ENCODE peak calls at places on chromosomes 4 and X, in six cellular contexts. One of them, this sample, is unnamed.

GRCh38 chr4:7761720-7762119 is 177.9 kb downstream of the AFAP1 start:
- DNase-seq in suprapubic skin: peak
- DNase-seq in transverse colon: peak
- DNase-seq in SK-N-SH: peak
- DNase-seq in tibial nerve: peak
- DNase-seq in stomach: peak
- DNase-seq in this sample: peak

GRCh38 chrX:148133099-148133725 is 152.1 kb downstream of the FMR1NB start:
- DNase-seq in tibial nerve: no peak
- DNase-seq in SK-N-SH: no peak
- DNase-seq in suprapubic skin: no peak
- DNase-seq in stomach: no peak
- DNase-seq in transverse colon: no peak
- DNase-seq in this sample: no peak

GRCh38 chr4:88792821-88793220 is 95.2 kb upstream of the NAP1L5 start:
- DNase-seq in transverse colon: no peak
- DNase-seq in SK-N-SH: no peak
- DNase-seq in tibial nerve: no peak
- DNase-seq in stomach: no peak
- DNase-seq in suprapubic skin: no peak
- DNase-seq in this sample: no peak

GRCh38 chr4:164251257-164251656 is 502.7 kb upstream of the SMIM31 start:
- DNase-seq in tibial nerve: no peak
- DNase-seq in transverse colon: no peak
- DNase-seq in suprapubic skin: no peak
- DNase-seq in stomach: no peak
- DNase-seq in SK-N-SH: no peak
- DNase-seq in this sample: no peak

GRCh38 chr4:175386776-175387507 is 425.1 kb downstream of the GPM6A start:
- DNase-seq in tibial nerve: no peak
- DNase-seq in transverse colon: no peak
- DNase-seq in stomach: no peak
- DNase-seq in suprapubic skin: no peak
- DNase-seq in SK-N-SH: no peak
- DNase-seq in this sample: no peak

GRCh38 chr4:152460488-152460887 is 75.4 kb downstream of the FBXW7 start:
- DNase-seq in SK-N-SH: no peak
- DNase-seq in suprapubic skin: no peak
- DNase-seq in stomach: no peak
- DNase-seq in transverse colon: no peak
- DNase-seq in tibial nerve: no peak
- DNase-seq in this sample: no peak

GRCh38 chr4:92121099-92121498 is 182.7 kb upstream of the GRID2 start:
- DNase-seq in transverse colon: no peak
- DNase-seq in stomach: peak
- DNase-seq in suprapubic skin: no peak
- DNase-seq in SK-N-SH: no peak
- DNase-seq in tibial nerve: no peak
- DNase-seq in this sample: no peak

GRCh38 chr4:3808597-3808996 is 42.4 kb downstream of the ADRA2C start:
- DNase-seq in SK-N-SH: no peak
- DNase-seq in suprapubic skin: no peak
- DNase-seq in transverse colon: no peak
- DNase-seq in stomach: no peak
- DNase-seq in tibial nerve: no peak
- DNase-seq in this sample: no peak

GRCh38 chr4:8332038-8332857 is 62.7 kb downstream of the HTRA3 start:
- DNase-seq in suprapubic skin: peak
- DNase-seq in stomach: peak
- DNase-seq in transverse colon: peak
- DNase-seq in SK-N-SH: no peak
- DNase-seq in tibial nerve: no peak
- DNase-seq in this sample: no peak

GRCh38 chr4:1984406-1985191 is 24.2 kb downstream of the NELFA start:
- DNase-seq in SK-N-SH: peak
- DNase-seq in stomach: no peak
- DNase-seq in suprapubic skin: peak
- DNase-seq in transverse colon: no peak
- DNase-seq in tibial nerve: no peak
- DNase-seq in this sample: no peak

GRCh38 chr4:100986360-100986868 is 360.9 kb downstream of the PPP3CA start:
- DNase-seq in transverse colon: no peak
- DNase-seq in tibial nerve: no peak
- DNase-seq in suprapubic skin: no peak
- DNase-seq in stomach: no peak
- DNase-seq in SK-N-SH: no peak
- DNase-seq in this sample: no peak

GRCh38 chr4:29046716-29047115 is 1673.5 kb upstream of the PCDH7 start:
- DNase-seq in suprapubic skin: no peak
- DNase-seq in transverse colon: no peak
- DNase-seq in stomach: no peak
- DNase-seq in SK-N-SH: no peak
- DNase-seq in tibial nerve: no peak
- DNase-seq in this sample: no peak

GRCh38 chr4:3475041-3475712 is 12.1 kb downstream of the DOK7 start:
- DNase-seq in tibial nerve: no peak
- DNase-seq in SK-N-SH: no peak
- DNase-seq in stomach: no peak
- DNase-seq in transverse colon: no peak
- DNase-seq in suprapubic skin: no peak
- DNase-seq in this sample: no peak

GRCh38 chr4:7429601-7430078 is 5.1 kb downstream of the PSAPL1 start:
- DNase-seq in transverse colon: no peak
- DNase-seq in SK-N-SH: peak
- DNase-seq in stomach: peak
- DNase-seq in tibial nerve: no peak
- DNase-seq in suprapubic skin: peak
- DNase-seq in this sample: peak

GRCh38 chr4:82500106-82500738 is 61.6 kb downstream of the TMEM150C start:
- DNase-seq in SK-N-SH: no peak
- DNase-seq in transverse colon: no peak
- DNase-seq in suprapubic skin: no peak
- DNase-seq in tibial nerve: no peak
- DNase-seq in stomach: no peak
- DNase-seq in this sample: no peak

GRCh38 chrX:47231167-47231566 is 1.6 kb upstream of the USP11 start:
- DNase-seq in stomach: no peak
- DNase-seq in SK-N-SH: no peak
- DNase-seq in suprapubic skin: no peak
- DNase-seq in tibial nerve: no peak
- DNase-seq in transverse colon: no peak
- DNase-seq in this sample: no peak

GRCh38 chr4:113878718-113879117 is 100.7 kb downstream of the ARSJ start:
- DNase-seq in transverse colon: no peak
- DNase-seq in suprapubic skin: no peak
- DNase-seq in SK-N-SH: peak
- DNase-seq in stomach: no peak
- DNase-seq in tibial nerve: no peak
- DNase-seq in this sample: no peak

GRCh38 chr4:55311792-55312490 is 34.1 kb upstream of the SRD5A3 start:
- DNase-seq in suprapubic skin: no peak
- DNase-seq in stomach: no peak
- DNase-seq in tibial nerve: peak
- DNase-seq in SK-N-SH: no peak
- DNase-seq in transverse colon: no peak
- DNase-seq in this sample: no peak

GRCh38 chr4:140105436-140105835 is 48.5 kb downstream of the MAML3 start:
- DNase-seq in SK-N-SH: no peak
- DNase-seq in tibial nerve: no peak
- DNase-seq in suprapubic skin: no peak
- DNase-seq in stomach: no peak
- DNase-seq in transverse colon: no peak
- DNase-seq in this sample: no peak

GRCh38 chrX:110965409-110965808 is 130.6 kb upstream of the PAK3 start:
- DNase-seq in SK-N-SH: no peak
- DNase-seq in suprapubic skin: no peak
- DNase-seq in stomach: no peak
- DNase-seq in transverse colon: no peak
- DNase-seq in tibial nerve: no peak
- DNase-seq in this sample: no peak

GRCh38 chr4:165464813-165465381 is 86.1 kb downstream of the CPE start:
- DNase-seq in stomach: no peak
- DNase-seq in tibial nerve: no peak
- DNase-seq in suprapubic skin: no peak
- DNase-seq in transverse colon: no peak
- DNase-seq in SK-N-SH: peak
- DNase-seq in this sample: no peak

GRCh38 chr4:106993846-106994245 is 42.3 kb downstream of the DKK2 start:
- DNase-seq in suprapubic skin: no peak
- DNase-seq in SK-N-SH: peak
- DNase-seq in tibial nerve: no peak
- DNase-seq in stomach: no peak
- DNase-seq in transverse colon: no peak
- DNase-seq in this sample: no peak

GRCh38 chrX:118795528-118795927 is 28.1 kb upstream of the ZCCHC12 start:
- DNase-seq in SK-N-SH: no peak
- DNase-seq in stomach: no peak
- DNase-seq in tibial nerve: no peak
- DNase-seq in transverse colon: no peak
- DNase-seq in suprapubic skin: no peak
- DNase-seq in this sample: no peak

GRCh38 chr4:170675568-170676262 is 586.0 kb upstream of the AADAT start:
- DNase-seq in stomach: no peak
- DNase-seq in tibial nerve: no peak
- DNase-seq in suprapubic skin: no peak
- DNase-seq in SK-N-SH: no peak
- DNase-seq in transverse colon: no peak
- DNase-seq in this sample: no peak

GRCh38 chr4:48756689-48757220 is 23.3 kb downstream of the FRYL start:
- DNase-seq in suprapubic skin: no peak
- DNase-seq in tibial nerve: no peak
- DNase-seq in transverse colon: no peak
- DNase-seq in SK-N-SH: no peak
- DNase-seq in stomach: no peak
- DNase-seq in this sample: no peak

GRCh38 chr4:7650606-7651400 is 216.1 kb upstream of the PSAPL1 start:
- DNase-seq in transverse colon: no peak
- DNase-seq in suprapubic skin: no peak
- DNase-seq in SK-N-SH: no peak
- DNase-seq in stomach: no peak
- DNase-seq in tibial nerve: peak
- DNase-seq in this sample: peak

GRCh38 chr4:141371206-141371605 is 150.5 kb downstream of the ZNF330 start:
- DNase-seq in SK-N-SH: no peak
- DNase-seq in transverse colon: no peak
- DNase-seq in stomach: no peak
- DNase-seq in suprapubic skin: no peak
- DNase-seq in tibial nerve: no peak
- DNase-seq in this sample: no peak

GRCh38 chr4:42878868-42879267 is 13.6 kb upstream of the GRXCR1 start:
- DNase-seq in suprapubic skin: no peak
- DNase-seq in SK-N-SH: no peak
- DNase-seq in tibial nerve: no peak
- DNase-seq in stomach: no peak
- DNase-seq in transverse colon: no peak
- DNase-seq in this sample: no peak
- TF ChIP-seq EP300 in suprapubic skin: no peak
- TF ChIP-seq EP300 in SK-N-SH: no peak
- TF ChIP-seq EP300 in tibial nerve: no peak
- TF ChIP-seq EP300 in stomach: no peak
- TF ChIP-seq EP300 in transverse colon: no peak
- TF ChIP-seq EP300 in this sample: no peak

GRCh38 chr4:124118061-124118460 is 594.5 kb downstream of the ANKRD50 start:
- DNase-seq in SK-N-SH: no peak
- DNase-seq in tibial nerve: no peak
- DNase-seq in transverse colon: no peak
- DNase-seq in stomach: no peak
- DNase-seq in suprapubic skin: no peak
- DNase-seq in this sample: no peak

GRCh38 chr4:124123181-124123580 is 589.4 kb downstream of the ANKRD50 start:
- DNase-seq in tibial nerve: no peak
- DNase-seq in stomach: no peak
- DNase-seq in suprapubic skin: no peak
- DNase-seq in SK-N-SH: no peak
- DNase-seq in transverse colon: no peak
- DNase-seq in this sample: no peak

DNA sequence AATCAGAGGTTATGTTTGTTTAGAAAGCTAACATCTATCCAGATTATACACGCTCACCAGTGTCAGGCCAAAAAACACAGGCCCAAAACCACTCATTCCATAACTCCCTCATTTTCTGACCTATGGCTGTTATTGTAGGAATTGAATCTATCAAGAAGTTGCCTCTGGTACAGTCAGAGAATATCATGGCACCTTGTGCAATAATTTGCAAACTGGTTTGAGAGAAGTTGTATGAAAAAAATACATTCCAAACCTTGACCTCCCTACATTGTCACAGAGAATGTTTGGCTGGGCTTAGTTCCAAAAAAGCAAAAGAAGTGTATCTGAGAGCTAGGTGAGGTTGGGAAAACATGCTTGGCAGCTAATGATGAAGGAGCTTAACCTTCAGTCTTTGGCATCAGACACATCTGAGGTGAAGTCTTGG is 591.0 kb downstream of the ANKRD50 start:
- DNase-seq in transverse colon: no peak
- DNase-seq in SK-N-SH: no peak
- DNase-seq in stomach: no peak
- DNase-seq in suprapubic skin: no peak
- DNase-seq in tibial nerve: no peak
- DNase-seq in this sample: no peak
- TF ChIP-seq EP300 in transverse colon: no peak
- TF ChIP-seq EP300 in SK-N-SH: no peak
- TF ChIP-seq EP300 in stomach: no peak
- TF ChIP-seq EP300 in suprapubic skin: no peak
- TF ChIP-seq EP300 in tibial nerve: peak
- TF ChIP-seq EP300 in this sample: no peak

GRCh38 chr4:122122083-122122482 is 30.0 kb upstream of the BLTP1 start:
- DNase-seq in transverse colon: no peak
- DNase-seq in suprapubic skin: no peak
- DNase-seq in tibial nerve: no peak
- DNase-seq in stomach: no peak
- DNase-seq in SK-N-SH: no peak
- DNase-seq in this sample: no peak
- TF ChIP-seq EP300 in transverse colon: no peak
- TF ChIP-seq EP300 in suprapubic skin: no peak
- TF ChIP-seq EP300 in tibial nerve: no peak
- TF ChIP-seq EP300 in stomach: no peak
- TF ChIP-seq EP300 in SK-N-SH: no peak
- TF ChIP-seq EP300 in this sample: no peak

GRCh38 chrX:154380153-154380552 is 1.1 kb downstream of the EMD start:
- DNase-seq in tibial nerve: no peak
- DNase-seq in stomach: no peak
- DNase-seq in transverse colon: no peak
- DNase-seq in suprapubic skin: no peak
- DNase-seq in SK-N-SH: no peak
- DNase-seq in this sample: no peak

GRCh38 chrX:154376768-154377167 is 2.3 kb upstream of the EMD start:
- DNase-seq in stomach: no peak
- DNase-seq in SK-N-SH: no peak
- DNase-seq in suprapubic skin: no peak
- DNase-seq in transverse colon: no peak
- DNase-seq in tibial nerve: no peak
- DNase-seq in this sample: no peak

GRCh38 chrX:154379569-154379951 is 465 bp downstream of the EMD start:
- DNase-seq in stomach: no peak
- DNase-seq in SK-N-SH: no peak
- DNase-seq in tibial nerve: no peak
- DNase-seq in suprapubic skin: no peak
- DNase-seq in transverse colon: no peak
- DNase-seq in this sample: no peak

GRCh38 chrX:154378799-154379568 is at the start of gene EMD:
- DNase-seq in transverse colon: peak
- DNase-seq in stomach: peak
- DNase-seq in SK-N-SH: peak
- DNase-seq in tibial nerve: peak
- DNase-seq in suprapubic skin: peak
- DNase-seq in this sample: peak

GRCh38 chrX:154378059-154378798 is 866 bp upstream of the EMD start:
- DNase-seq in transverse colon: peak
- DNase-seq in suprapubic skin: no peak
- DNase-seq in tibial nerve: no peak
- DNase-seq in stomach: peak
- DNase-seq in SK-N-SH: peak
- DNase-seq in this sample: peak
- TF ChIP-seq EP300 in transverse colon: no peak
- TF ChIP-seq EP300 in suprapubic skin: no peak
- TF ChIP-seq EP300 in tibial nerve: peak
- TF ChIP-seq EP300 in stomach: no peak
- TF ChIP-seq EP300 in SK-N-SH: no peak
- TF ChIP-seq EP300 in this sample: no peak